ENCODE peak calls at places on chromosomes 4 and X, in four cellular contexts. I is suprapubic skin, B is fibroblast of lung, A is D341Med. H is an unnamed sample.

GRCh38 chrX:38970845-38971244 is 169.6 kb downstream of the MID1IP1 start:
- DNase-seq in I (no peak), A (no peak), B (no peak), H (no peak)

GRCh38 chr4:3412257-3413020 is 29.3 kb upstream of the HGFAC start:
- DNase-seq in I (peak), B (no peak), A (no peak), H (no peak)

GRCh38 chr4:147723316-147723715 is 8.6 kb upstream of the ARHGAP10 start:
- DNase-seq in A (no peak), B (peak), I (no peak), H (no peak)

GRCh38 chr4:116018831-116019230 is 905.4 kb upstream of the NDST4 start:
- DNase-seq in B (no peak), A (no peak), I (no peak), H (no peak)

GRCh38 chrX:2665387-2666304 is 25.4 kb upstream of the CD99 start:
- DNase-seq in I (no peak), B (no peak), A (no peak), H (no peak)

GRCh38 chr4:108533245-108533844 is 87.0 kb upstream of the RPL34 start:
- DNase-seq in B (no peak), I (no peak), A (no peak), H (no peak)

GRCh38 chrX:63754141-63754859 is 30.7 kb downstream of the ARHGEF9 start:
- DNase-seq in I (no peak), A (no peak), B (peak), H (no peak)

GRCh38 chr4:143771269-143771668 is 70.8 kb upstream of the FREM3 start:
- DNase-seq in B (no peak), A (no peak), I (no peak), H (no peak)

GRCh38 chrX:150450519-150451177 is 87.5 kb downstream of the MAMLD1 start:
- DNase-seq in I (no peak), B (no peak), A (no peak), H (no peak)

GRCh38 chr4:157217708-157218107 is 2.8 kb upstream of the GRIA2 start:
- DNase-seq in I (no peak), A (no peak), B (peak), H (no peak)

GRCh38 chrX:13092455-13092941 is 48.1 kb upstream of the FAM9C start:
- DNase-seq in A (no peak), I (no peak), B (no peak), H (no peak)

GRCh38 chr4:35912174-35912573 is 332.1 kb downstream of the ARAP2 start:
- DNase-seq in B (no peak), A (no peak), I (no peak), H (no peak)

GRCh38 chr4:181674315-181674714 is 568.9 kb upstream of the TENM3 start:
- DNase-seq in I (no peak), B (peak), A (no peak), H (peak)

GRCh38 chr4:57078685-57079521 is 31.3 kb downstream of the IGFBP7 start:
- DNase-seq in A (no peak), I (no peak), B (no peak), H (no peak)

GRCh38 chrX:134528936-134529335 is 69.0 kb downstream of the HPRT1 start:
- DNase-seq in B (no peak), A (no peak), I (no peak), H (no peak)

GRCh38 chr4:186584912-186585311 is 29.5 kb upstream of the MTNR1A start:
- DNase-seq in I (no peak), A (no peak), B (no peak), H (no peak)

GRCh38 chrX:152821145-152821765 is 9.3 kb downstream of the CETN2 start:
- DNase-seq in I (no peak), A (peak), B (peak), H (no peak)